ENCODE peak calls at places on chromosomes 16 and 17, in ten cellular contexts. One of them, this sample, is unnamed.

GRCh38 chr16:88116121-88116900 is 165.1 kb downstream of the BANP start:
- DNase-seq in tibial artery: no peak
- DNase-seq in fibroblast of villous mesenchyme: peak
- DNase-seq in skeletal muscle cell: no peak
- DNase-seq in kidney tubule cell: peak
- DNase-seq in stimulated activated CD8-positive, alpha-beta memory T cell treated with anti-CD3 and anti-CD28 coated beads, Interleukin-4, amount 100 ng/mL, for 1 hour: no peak
- DNase-seq in activated naive CD4-positive, alpha-beta T cell treated with anti-CD3 and anti-CD28 coated beads, Interleukin-2, amount 50 U/mL, for 72 hours: no peak
- DNase-seq in neural progenitor cell: no peak
- DNase-seq in germinal center: no peak
- DNase-seq in left ventricle myocardium inferior: no peak
- DNase-seq in this sample: no peak

GRCh38 chr17:40015005-40015997 is at the start of gene CSF3:
- DNase-seq in tibial artery: no peak
- DNase-seq in fibroblast of villous mesenchyme: peak
- DNase-seq in skeletal muscle cell: no peak
- DNase-seq in kidney tubule cell: no peak
- DNase-seq in stimulated activated CD8-positive, alpha-beta memory T cell treated with anti-CD3 and anti-CD28 coated beads, Interleukin-4, amount 100 ng/mL, for 1 hour: no peak
- DNase-seq in activated naive CD4-positive, alpha-beta T cell treated with anti-CD3 and anti-CD28 coated beads, Interleukin-2, amount 50 U/mL, for 72 hours: no peak
- DNase-seq in neural progenitor cell: peak
- DNase-seq in germinal center: no peak
- DNase-seq in left ventricle myocardium inferior: no peak
- DNase-seq in this sample: no peak

GRCh38 chr17:77888242-77889134 is 70.0 kb upstream of the TNRC6C start:
- DNase-seq in tibial artery: no peak
- DNase-seq in fibroblast of villous mesenchyme: peak
- DNase-seq in skeletal muscle cell: no peak
- DNase-seq in kidney tubule cell: no peak
- DNase-seq in stimulated activated CD8-positive, alpha-beta memory T cell treated with anti-CD3 and anti-CD28 coated beads, Interleukin-4, amount 100 ng/mL, for 1 hour: no peak
- DNase-seq in activated naive CD4-positive, alpha-beta T cell treated with anti-CD3 and anti-CD28 coated beads, Interleukin-2, amount 50 U/mL, for 72 hours: no peak
- DNase-seq in neural progenitor cell: no peak
- DNase-seq in germinal center: no peak
- DNase-seq in left ventricle myocardium inferior: no peak
- DNase-seq in this sample: no peak

GRCh38 chr17:75814900-75815373 is 29.3 kb downstream of the UNC13D start:
- DNase-seq in tibial artery: no peak
- DNase-seq in fibroblast of villous mesenchyme: peak
- DNase-seq in skeletal muscle cell: peak
- DNase-seq in kidney tubule cell: peak
- DNase-seq in stimulated activated CD8-positive, alpha-beta memory T cell treated with anti-CD3 and anti-CD28 coated beads, Interleukin-4, amount 100 ng/mL, for 1 hour: no peak
- DNase-seq in activated naive CD4-positive, alpha-beta T cell treated with anti-CD3 and anti-CD28 coated beads, Interleukin-2, amount 50 U/mL, for 72 hours: no peak
- DNase-seq in neural progenitor cell: no peak
- DNase-seq in germinal center: no peak
- DNase-seq in left ventricle myocardium inferior: no peak
- DNase-seq in this sample: no peak

GRCh38 chr17:79262624-79263023 is 188.0 kb downstream of the ENGASE start:
- DNase-seq in tibial artery: no peak
- DNase-seq in fibroblast of villous mesenchyme: no peak
- DNase-seq in skeletal muscle cell: no peak
- DNase-seq in kidney tubule cell: no peak
- DNase-seq in stimulated activated CD8-positive, alpha-beta memory T cell treated with anti-CD3 and anti-CD28 coated beads, Interleukin-4, amount 100 ng/mL, for 1 hour: no peak
- DNase-seq in activated naive CD4-positive, alpha-beta T cell treated with anti-CD3 and anti-CD28 coated beads, Interleukin-2, amount 50 U/mL, for 72 hours: no peak
- DNase-seq in neural progenitor cell: no peak
- DNase-seq in germinal center: no peak
- DNase-seq in left ventricle myocardium inferior: no peak
- DNase-seq in this sample: no peak

GRCh38 chr16:56869513-56870270 is 4.7 kb downstream of the SLC12A3 start:
- DNase-seq in tibial artery: no peak
- DNase-seq in fibroblast of villous mesenchyme: no peak
- DNase-seq in skeletal muscle cell: no peak
- DNase-seq in kidney tubule cell: peak
- DNase-seq in stimulated activated CD8-positive, alpha-beta memory T cell treated with anti-CD3 and anti-CD28 coated beads, Interleukin-4, amount 100 ng/mL, for 1 hour: no peak
- DNase-seq in activated naive CD4-positive, alpha-beta T cell treated with anti-CD3 and anti-CD28 coated beads, Interleukin-2, amount 50 U/mL, for 72 hours: no peak
- DNase-seq in neural progenitor cell: peak
- DNase-seq in germinal center: peak
- DNase-seq in left ventricle myocardium inferior: no peak
- DNase-seq in this sample: peak

GRCh38 chr16:87657621-87658192 is 55.4 kb downstream of the JPH3 start:
- DNase-seq in tibial artery: no peak
- DNase-seq in fibroblast of villous mesenchyme: peak
- DNase-seq in skeletal muscle cell: no peak
- DNase-seq in kidney tubule cell: no peak
- DNase-seq in stimulated activated CD8-positive, alpha-beta memory T cell treated with anti-CD3 and anti-CD28 coated beads, Interleukin-4, amount 100 ng/mL, for 1 hour: no peak
- DNase-seq in activated naive CD4-positive, alpha-beta T cell treated with anti-CD3 and anti-CD28 coated beads, Interleukin-2, amount 50 U/mL, for 72 hours: peak
- DNase-seq in neural progenitor cell: peak
- DNase-seq in germinal center: peak
- DNase-seq in left ventricle myocardium inferior: no peak
- DNase-seq in this sample: peak

GRCh38 chr17:67431210-67432015 is 54.3 kb downstream of the PITPNC1 start:
- DNase-seq in tibial artery: no peak
- DNase-seq in fibroblast of villous mesenchyme: peak
- DNase-seq in skeletal muscle cell: peak
- DNase-seq in kidney tubule cell: peak
- DNase-seq in stimulated activated CD8-positive, alpha-beta memory T cell treated with anti-CD3 and anti-CD28 coated beads, Interleukin-4, amount 100 ng/mL, for 1 hour: no peak
- DNase-seq in activated naive CD4-positive, alpha-beta T cell treated with anti-CD3 and anti-CD28 coated beads, Interleukin-2, amount 50 U/mL, for 72 hours: no peak
- DNase-seq in neural progenitor cell: no peak
- DNase-seq in germinal center: no peak
- DNase-seq in left ventricle myocardium inferior: no peak
- DNase-seq in this sample: no peak

GRCh38 chr16:72468582-72468981 is 296.6 kb upstream of the PMFBP1 start:
- DNase-seq in tibial artery: no peak
- DNase-seq in fibroblast of villous mesenchyme: peak
- DNase-seq in skeletal muscle cell: peak
- DNase-seq in kidney tubule cell: no peak
- DNase-seq in stimulated activated CD8-positive, alpha-beta memory T cell treated with anti-CD3 and anti-CD28 coated beads, Interleukin-4, amount 100 ng/mL, for 1 hour: no peak
- DNase-seq in activated naive CD4-positive, alpha-beta T cell treated with anti-CD3 and anti-CD28 coated beads, Interleukin-2, amount 50 U/mL, for 72 hours: no peak
- DNase-seq in neural progenitor cell: no peak
- DNase-seq in germinal center: no peak
- DNase-seq in left ventricle myocardium inferior: no peak
- DNase-seq in this sample: no peak

This sample was measured in iPS DF 6.9.